ENCODE peak calls at places on chromosomes 3 and 15, in ten cellular contexts. O, A, E, W, P, S, I, N, J and H are unnamed samples. For H3K36me3 and H3K27me3, the result is how much of the 10 kb centered on the place peaks cover.

GRCh38 chr15:67149859-67150824 is 84.7 kb downstream of the SMAD3 start:
- DNase-seq in O (peak), I (no peak), W (peak), J (peak), S (peak), E (peak), P (peak), N (no peak), A (peak), H (peak)

GRCh38 chr3:131549340-131549739 is 46.6 kb upstream of the MRPL3 start:
- DNase-seq in P (no peak), O (peak), N (no peak), E (no peak), I (no peak), S (no peak), J (no peak), A (no peak), W (no peak), H (no peak)

GRCh38 chr3:72533584-72534473 is 314.4 kb downstream of the SHQ1 start:
- DNase-seq in N (no peak), J (no peak), A (no peak), O (peak), I (no peak), P (no peak), W (no peak), S (no peak), E (no peak), H (no peak)

GRCh38 chr15:51736069-51736468 is 1.4 kb downstream of the LYSMD2 start:
- DNase-seq in O (no peak), I (no peak), W (peak), N (no peak), S (no peak), E (no peak), A (no peak), J (no peak), P (no peak), H (no peak)

GRCh38 chr3:131250466-131250865 is 131.1 kb upstream of the NUDT16 start:
- DNase-seq in S (no peak), O (no peak), A (no peak), E (no peak), P (no peak), J (no peak), N (no peak), W (no peak), I (no peak), H (no peak)

GRCh38 chr3:34780973-34781372 is 858.4 kb upstream of the ARPP21 start:
- DNase-seq in P (no peak), E (no peak), W (peak), S (no peak), I (no peak), O (no peak), A (no peak), J (no peak), N (no peak), H (no peak)

GRCh38 chr3:108804437-108804836 is 18.1 kb upstream of the TRAT1 start:
- DNase-seq in N (no peak), W (no peak), S (peak), J (no peak), A (no peak), P (no peak), E (no peak), O (no peak), I (no peak), H (no peak)

GRCh38 chr15:63915888-63916731 is 82.4 kb upstream of the HERC1 start:
- DNase-seq in I (no peak), P (no peak), A (no peak), N (no peak), W (peak), E (peak), J (no peak), S (no peak), O (no peak), H (no peak)

GRCh38 chr15:96390986-96391385 is 60.5 kb downstream of the NR2F2 start:
- DNase-seq in W (no peak), I (no peak), N (no peak), P (no peak), A (no peak), E (no peak), J (no peak), O (no peak), S (no peak), H (no peak)

GRCh38 chr3:35616346-35616745 is 23.0 kb upstream of the ARPP21 start:
- DNase-seq in A (no peak), S (no peak), P (no peak), N (no peak), J (no peak), O (no peak), W (no peak), I (no peak), E (no peak), H (no peak)

GRCh38 chr3:33717616-33717865 is 513 bp downstream of the CLASP2 start:
- DNase-seq in A (peak), N (peak), E (peak), W (peak), O (peak), J (no peak), P (peak), I (no peak), S (no peak), H (peak)

GRCh38 chr15:95988574-95988887 is 342.0 kb upstream of the NR2F2 start:
- DNase-seq in I (no peak), P (no peak), W (peak), N (no peak), A (no peak), J (no peak), S (no peak), E (no peak), O (no peak), H (no peak)

GRCh38 chr3:134239538-134239937 is 11.1 kb downstream of the RYK start:
- DNase-seq in N (no peak), P (no peak), E (no peak), A (no peak), S (no peak), O (no peak), W (no peak), I (no peak), J (no peak), H (no peak)

GRCh38 chr3:149441662-149442442 is 32.6 kb upstream of the TM4SF4 start:
- DNase-seq in A (no peak), S (no peak), E (no peak), I (no peak), O (no peak), J (no peak), W (no peak), P (no peak), N (no peak), H (no peak)

GRCh38 chr15:100809587-100809986 is 70.0 kb upstream of the ALDH1A3 start:
- DNase-seq in W (no peak), E (no peak), I (no peak), O (no peak), S (no peak), P (no peak), J (no peak), A (no peak), N (no peak), H (no peak)

GRCh38 chr3:14175383-14176037 is 2.9 kb downstream of the XPC start:
- DNase-seq in I (no peak), P (no peak), J (no peak), S (peak), N (no peak), A (no peak), W (peak), E (no peak), O (no peak), H (no peak)

GRCh38 chr15:39934415-39935044 is 615 bp downstream of the EIF2AK4 start:
- DNase-seq in N (no peak), O (peak), W (no peak), A (no peak), S (peak), J (no peak), I (no peak), P (no peak), E (no peak), H (peak)

GRCh38 chr15:39936187-39936586 is 2.3 kb downstream of the EIF2AK4 start:
- DNase-seq in A (no peak), W (no peak), O (no peak), J (no peak), E (no peak), P (no peak), N (no peak), S (peak), I (no peak), H (no peak)

GRCh38 chr15:39931615-39932014 is 2.3 kb upstream of the EIF2AK4 start:
- DNase-seq in A (no peak), P (no peak), N (no peak), O (peak), W (peak), E (no peak), I (no peak), S (no peak), J (no peak), H (no peak)

GRCh38 chr15:39936681-39937080 is 2.8 kb downstream of the EIF2AK4 start:
- DNase-seq in W (no peak), O (no peak), P (no peak), N (no peak), A (no peak), S (no peak), I (no peak), E (no peak), J (no peak), H (no peak)

GRCh38 chr15:39935241-39935640 is 1.3 kb downstream of the EIF2AK4 start:
- DNase-seq in P (no peak), A (no peak), E (no peak), J (no peak), O (no peak), S (no peak), N (no peak), I (no peak), W (no peak), H (no peak)
- H3K4me3 ChIP-seq in P (no peak), A (no peak), E (no peak), J (peak), O (peak), S (no peak), N (peak), I (no peak), W (peak), H (peak)

GRCh38 chr15:22919171-22919570 is 61.0 kb downstream of the CYFIP1 start:
- DNase-seq in I (no peak), W (no peak), E (no peak), S (no peak), P (no peak), A (no peak), J (no peak), N (no peak), O (no peak), H (peak)
- H3K36me3 ChIP-seq in I (under half), W (under half), E (under half), S (under half), P (half or more), A (under half), J (half or more), N (half or more), O (under half), H (under half)

GRCh38 chr3:184289426-184289938 is 9.6 kb upstream of the PSMD2 start:
- DNase-seq in W (peak), A (peak), P (no peak), J (no peak), O (peak), E (peak), I (peak), N (peak), S (peak), H (peak)
- H3K27me3 ChIP-seq in W (under half), A (under half), P (under half), J (under half), O (under half), E (under half), I (under half), N (under half), S (under half), H (under half)

GRCh38 chr15:35038655-35039534 is 46.2 kb downstream of the NANOGP8 start:
- DNase-seq in I (no peak), A (no peak), E (no peak), N (no peak), O (peak), J (no peak), P (no peak), W (peak), S (peak), H (no peak)
- H3K4me3 ChIP-seq in I (no peak), A (no peak), E (no peak), N (no peak), O (no peak), J (no peak), P (no peak), W (no peak), S (no peak), H (no peak)

DNA sequence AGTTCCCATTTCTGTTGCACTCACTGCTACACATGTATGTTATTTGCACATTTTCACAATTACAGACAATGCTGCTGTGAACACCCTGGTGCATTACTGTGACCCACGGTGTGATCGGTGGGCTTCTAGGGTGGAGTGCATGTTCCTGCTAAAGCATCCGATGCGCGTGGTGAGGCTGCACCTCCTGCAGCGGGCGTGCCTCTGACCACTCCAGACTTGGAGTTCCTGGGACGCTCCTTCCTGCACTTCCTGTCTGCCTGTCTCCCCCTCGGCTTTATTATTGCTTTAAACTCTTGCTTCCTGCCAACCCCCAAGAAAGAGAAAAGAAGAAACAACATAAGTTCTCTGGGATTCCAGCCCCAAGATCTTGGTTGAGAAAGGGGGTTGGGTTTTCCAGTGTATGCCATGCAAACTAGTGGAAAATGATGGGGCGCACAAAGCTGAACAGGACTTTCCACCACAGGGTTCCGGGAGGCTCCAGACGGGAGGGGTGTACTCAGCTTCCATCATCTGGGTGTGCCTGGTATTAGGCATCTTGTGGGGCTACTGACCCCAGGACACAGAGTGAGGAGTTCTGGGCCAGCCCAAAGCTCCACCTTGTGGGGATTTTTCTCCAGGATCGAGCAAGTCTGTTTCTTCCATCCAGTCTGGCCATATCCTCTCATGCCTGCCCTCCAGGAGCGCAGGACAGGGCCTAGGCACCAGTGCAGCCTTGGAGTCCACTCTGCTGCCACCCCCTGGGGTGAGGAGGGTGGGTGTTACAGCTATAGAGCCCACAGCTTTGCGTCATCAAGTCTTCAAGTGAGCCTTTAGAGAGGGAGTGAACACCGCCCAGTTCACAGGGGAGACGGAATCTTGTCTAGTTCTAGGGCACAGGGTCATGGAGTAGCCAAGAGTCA is 11.2 kb downstream of the RPL32 start:
- DNase-seq in J (no peak), I (peak), S (no peak), W (no peak), N (no peak), P (no peak), A (no peak), E (peak), O (no peak), H (no peak)
- H3K36me3 ChIP-seq in J (half or more), I (half or more), S (under half), W (half or more), N (half or more), P (under half), A (under half), E (under half), O (under half), H (half or more)

GRCh38 chr15:88275804-88276203 is 19.3 kb upstream of the NTRK3 start:
- DNase-seq in P (no peak), I (no peak), O (no peak), N (no peak), S (no peak), J (no peak), W (no peak), A (no peak), E (no peak), H (no peak)

GRCh38 chr15:88274534-88275460 is 18.3 kb upstream of the NTRK3 start:
- DNase-seq in O (peak), A (peak), I (peak), E (peak), W (peak), J (no peak), S (peak), P (no peak), N (no peak), H (peak)

GRCh38 chr15:88272421-88272820 is 15.9 kb upstream of the NTRK3 start:
- DNase-seq in O (no peak), I (no peak), A (no peak), J (no peak), W (no peak), P (no peak), E (no peak), N (no peak), S (no peak), H (no peak)

DNA sequence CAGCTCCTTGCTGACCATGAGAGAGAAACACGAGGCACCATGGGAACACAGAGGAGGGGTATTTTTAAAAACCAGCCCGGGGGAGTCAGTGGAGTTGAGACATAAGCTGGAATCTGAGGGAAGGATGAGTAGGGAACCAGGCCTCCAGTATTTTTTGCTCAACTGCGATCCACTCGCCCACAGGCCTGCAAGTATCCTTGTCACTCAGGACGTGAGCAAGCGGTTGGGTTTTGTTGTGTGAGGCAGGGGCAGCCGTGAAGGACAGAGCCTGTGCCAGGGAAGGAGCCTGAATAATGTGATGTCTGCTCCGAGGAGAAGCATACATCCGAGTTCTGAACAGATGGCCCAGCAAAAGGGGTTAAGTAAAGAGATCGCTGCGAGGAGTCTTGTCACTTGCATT is 20.3 kb upstream of the NTRK3 start:
- DNase-seq in A (no peak), S (no peak), I (no peak), J (no peak), O (no peak), N (no peak), P (no peak), W (no peak), E (no peak), H (no peak)
- H3K27me3 ChIP-seq in A (under half), S (under half), I (under half), J (under half), O (half or more), N (under half), P (half or more), W (under half), E (under half), H (under half)

DNA sequence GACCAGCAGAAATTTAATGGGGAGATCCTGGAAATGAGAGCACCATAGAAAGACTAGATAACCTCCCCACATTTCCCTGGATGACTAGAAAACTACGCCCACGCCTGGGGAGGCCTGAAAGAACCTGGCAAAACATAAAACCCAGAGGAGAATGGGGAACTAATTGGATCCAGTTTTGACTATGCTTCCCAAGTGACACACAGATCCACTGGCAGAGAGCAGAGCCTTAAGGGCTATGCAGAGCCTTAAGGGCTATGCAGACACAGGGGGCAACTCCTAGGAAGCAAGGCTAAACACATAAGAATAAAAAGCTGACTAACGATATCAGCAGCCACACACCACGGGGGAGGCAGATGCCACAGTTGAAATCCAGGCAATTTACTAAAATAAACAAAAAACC is 43.1 kb upstream of the HEG1 start:
- DNase-seq in E (peak), P (no peak), S (no peak), O (no peak), N (no peak), I (no peak), J (no peak), A (no peak), W (peak), H (no peak)
- H3K4me3 ChIP-seq in E (no peak), P (no peak), S (no peak), O (no peak), N (no peak), I (no peak), J (no peak), A (no peak), W (no peak), H (no peak)

DNA sequence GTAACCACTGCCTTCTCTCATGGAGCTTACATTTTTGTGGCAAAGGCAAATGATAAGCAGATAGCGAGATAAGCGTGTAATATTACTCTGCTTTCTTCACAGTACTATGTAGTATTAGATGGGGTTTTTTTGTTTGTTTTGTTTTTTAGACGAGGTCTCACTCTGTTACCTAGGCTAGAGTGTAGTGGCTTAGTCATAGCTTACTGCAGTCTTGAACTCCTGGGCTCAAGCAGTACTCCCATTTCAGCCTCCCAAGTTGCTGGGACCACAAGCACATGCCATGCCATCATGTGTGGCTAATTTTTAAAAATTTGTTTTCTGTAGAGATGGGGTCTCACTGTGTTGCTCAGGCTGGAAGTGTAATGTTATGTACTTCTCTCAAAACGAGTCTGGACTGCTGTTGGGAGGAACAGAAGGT is 22.9 kb downstream of the MBNL1 start:
- DNase-seq in I (no peak), O (no peak), N (no peak), J (no peak), A (no peak), P (no peak), W (peak), E (no peak), S (no peak), H (no peak)
- H3K36me3 ChIP-seq in I (under half), O (under half), N (under half), J (under half), A (under half), P (under half), W (under half), E (under half), S (under half), H (under half)